ENCODE peak calls at places on chromosomes 2 and 18, in eight cellular contexts. Q, U, N, C, S, A, M and W are unnamed samples.

GRCh38 chr2:99694331-99694730 is 204.5 kb upstream of the REV1 start:
- DNase-seq in Q (no peak), U (no peak), N (no peak), C (no peak), S (peak; percentile 43), A (no peak), M (no peak), W (no peak)

GRCh38 chr2:41197781-41198180 is 745.9 kb upstream of the SLC8A1 start:
- DNase-seq in Q (no peak), U (no peak), N (no peak), C (no peak), S (no peak), A (no peak), M (no peak), W (no peak)

GRCh38 chr2:167406558-167406957 is 518.3 kb downstream of the XIRP2 start:
- DNase-seq in Q (no peak), U (peak; percentile 76), N (no peak), C (no peak), S (no peak), A (no peak), M (no peak), W (no peak)

GRCh38 chr2:86821306-86821705 is 30.6 kb upstream of the CD8A start:
- DNase-seq in Q (no peak), U (no peak), N (no peak), C (no peak), S (no peak), A (no peak), M (no peak), W (no peak)

GRCh38 chr2:8684885-8685696 is 3.2 kb downstream of the ID2 start:
- DNase-seq in Q (no peak), U (peak; percentile 36), N (peak; percentile 52), C (peak; percentile 46), S (peak; percentile 61), A (peak; percentile 63), M (peak; percentile 58), W (peak; percentile 73)

GRCh38 chr18:49628993-49629795 is 67.3 kb downstream of the LIPG start:
- DNase-seq in Q (no peak), U (no peak), N (peak; percentile 58), C (no peak), S (peak; percentile 42), A (no peak), M (no peak), W (no peak)

GRCh38 chr2:207283356-207283755 is 117.6 kb upstream of the KLF7 start:
- DNase-seq in Q (no peak), U (no peak), N (no peak), C (no peak), S (peak; percentile 47), A (no peak), M (no peak), W (no peak)

GRCh38 chr2:217691920-217692666 is 310.7 kb downstream of the TNS1 start:
- DNase-seq in Q (no peak), U (peak; percentile 75), N (no peak), C (no peak), S (peak; percentile 50), A (no peak), M (no peak), W (no peak)

GRCh38 chr2:71004356-71004755 is 9.7 kb upstream of the TEX261 start:
- DNase-seq in Q (no peak), U (no peak), N (no peak), C (no peak), S (no peak), A (no peak), M (no peak), W (no peak)

GRCh38 chr2:25330273-25330672 is 11.5 kb downstream of the DNMT3A start:
- DNase-seq in Q (no peak), U (no peak), N (no peak), C (no peak), S (no peak), A (no peak), M (no peak), W (no peak)

GRCh38 chr18:2961828-2962227 is 51.1 kb downstream of the LPIN2 start:
- DNase-seq in Q (no peak), U (peak; percentile 60), N (no peak), C (no peak), S (no peak), A (no peak), M (no peak), W (no peak)

GRCh38 chr2:127537644-127538043 is 2.2 kb downstream of the MYO7B start:
- DNase-seq in Q (no peak), U (no peak), N (no peak), C (no peak), S (no peak), A (no peak), M (no peak), W (no peak)

GRCh38 chr18:79400091-79400590 is 4.4 kb downstream of the NFATC1 start:
- DNase-seq in Q (peak; percentile 69), U (no peak), N (peak; percentile 43), C (no peak), S (peak; percentile 84), A (no peak), M (peak; percentile 74), W (no peak)

GRCh38 chr2:39050109-39050508 is 70.7 kb downstream of the SOS1 start:
- DNase-seq in Q (no peak), U (peak; percentile 35), N (no peak), C (no peak), S (no peak), A (no peak), M (no peak), W (no peak)

GRCh38 chr18:79217979-79218604 is 148.9 kb downstream of the ATP9B start:
- DNase-seq in Q (no peak), U (no peak), N (no peak), C (no peak), S (no peak), A (no peak), M (no peak), W (no peak)

GRCh38 chr2:46552086-46552485 is 72.7 kb downstream of the TMEM247 start:
- DNase-seq in Q (no peak), U (no peak), N (no peak), C (no peak), S (no peak), A (no peak), M (no peak), W (no peak)

GRCh38 chr2:96506907-96507240 is 1.7 kb upstream of the NEURL3 start:
- DNase-seq in Q (no peak), U (no peak), N (no peak), C (no peak), S (no peak), A (no peak), M (no peak), W (no peak)

GRCh38 chr2:145623136-145623535 is 1103.2 kb upstream of the ZEB2 start:
- DNase-seq in Q (no peak), U (peak; percentile 87), N (no peak), C (no peak), S (no peak), A (no peak), M (no peak), W (no peak)

GRCh38 chr2:16625759-16626158 is 39.9 kb downstream of the CYRIA start:
- DNase-seq in Q (no peak), U (no peak), N (no peak), C (no peak), S (no peak), A (no peak), M (no peak), W (no peak)

GRCh38 chr2:16624419-16624745 is 41.3 kb downstream of the CYRIA start:
- DNase-seq in Q (no peak), U (no peak), N (no peak), C (no peak), S (no peak), A (no peak), M (no peak), W (no peak)

GRCh38 chr2:16626497-16626896 is 39.1 kb downstream of the CYRIA start:
- DNase-seq in Q (no peak), U (peak; percentile 67), N (no peak), C (no peak), S (peak; percentile 40), A (no peak), M (no peak), W (no peak)

GRCh38 chr2:16623564-16624418 is 41.8 kb downstream of the CYRIA start:
- DNase-seq in Q (no peak), U (no peak), N (no peak), C (no peak), S (no peak), A (no peak), M (no peak), W (no peak)

GRCh38 chr2:16625201-16625729 is 40.4 kb downstream of the CYRIA start:
- DNase-seq in Q (no peak), U (no peak), N (no peak), C (no peak), S (peak; percentile 57), A (no peak), M (no peak), W (no peak)
- TF ChIP-seq CTCF in Q (no peak), U (no peak), N (no peak), C (no peak), S (no peak), A (no peak), M (no peak), W (no peak)

GRCh38 chr2:155205201-155205600 is 506.7 kb downstream of the KCNJ3 start:
- DNase-seq in Q (no peak), U (no peak), N (no peak), C (no peak), S (no peak), A (no peak), M (no peak), W (no peak)

DNA sequence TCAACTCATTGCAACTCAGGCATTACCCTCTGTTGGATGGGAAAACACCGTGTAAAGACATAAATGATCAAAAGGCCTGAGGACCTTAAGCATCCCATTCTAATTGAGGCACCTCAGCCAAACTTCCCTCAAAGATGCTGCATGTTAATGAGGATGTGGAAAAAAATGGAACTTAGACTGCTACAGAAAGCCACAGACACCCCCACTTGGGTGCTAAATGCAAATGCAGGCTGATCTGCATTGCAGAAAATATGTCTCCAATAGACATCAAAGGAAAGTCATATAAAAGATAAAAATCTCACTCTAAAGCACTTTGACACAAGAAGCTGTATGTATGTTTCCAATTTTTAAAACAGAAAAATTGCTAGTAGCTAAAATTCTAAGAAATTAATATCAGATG is 504.7 kb downstream of the KCNJ3 start:
- DNase-seq in Q (no peak), U (no peak), N (no peak), C (no peak), S (no peak), A (no peak), M (no peak), W (no peak)
- TF ChIP-seq CTCF in Q (no peak), U (no peak), N (no peak), C (no peak), S (no peak), A (no peak), M (no peak), W (no peak)

GRCh38 chr2:31386648-31387047 is 27.9 kb downstream of the XDH start:
- DNase-seq in Q (no peak), U (no peak), N (no peak), C (no peak), S (no peak), A (peak; percentile 41), M (no peak), W (no peak)
- TF ChIP-seq CTCF in Q (no peak), U (no peak), N (no peak), C (no peak), S (no peak), A (peak; percentile 14), M (no peak), W (no peak)

DNA sequence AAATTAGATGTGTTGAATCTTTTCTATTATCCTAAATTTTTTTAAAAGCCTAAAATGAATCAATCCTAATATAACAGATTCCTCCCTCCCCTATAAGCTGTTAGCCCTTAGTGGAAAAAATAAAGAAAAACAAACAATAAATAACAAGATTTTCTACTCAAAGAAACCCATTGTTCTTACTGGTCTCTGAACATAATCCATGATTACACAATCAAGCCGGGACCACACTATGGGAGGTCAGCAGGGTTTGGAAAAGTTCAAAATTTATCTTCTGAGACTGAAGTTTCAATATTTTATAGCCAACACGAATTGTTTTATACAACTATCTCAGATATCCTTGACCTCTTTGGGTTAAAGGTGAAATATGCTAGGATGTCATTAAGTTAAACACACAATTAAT is 57.9 kb downstream of the DPP4 start:
- DNase-seq in Q (no peak), U (no peak), N (no peak), C (no peak), S (no peak), A (no peak), M (no peak), W (no peak)
- TF ChIP-seq CTCF in Q (no peak), U (no peak), N (no peak), C (no peak), S (no peak), A (no peak), M (no peak), W (no peak)